ENCODE peak calls at places on chromosomes 13 and 19, in four cellular contexts. G, F, J and V are unnamed samples.

GRCh38 chr19:55545443-55545842 is at the start of gene SBK3:
- DNase-seq in G (no peak), F (no peak), J (no peak), V (no peak)

GRCh38 chr13:99931462-99931861 is 40.1 kb downstream of the ZIC5 start:
- DNase-seq in G (no peak), F (no peak), J (no peak), V (no peak)

GRCh38 chr13:71786815-71787214 is 80.2 kb downstream of the DACH1 start:
- DNase-seq in G (no peak), F (no peak), J (no peak), V (no peak)

GRCh38 chr19:34430738-34431625 is 2.8 kb downstream of the UBA2 start:
- DNase-seq in G (no peak), F (peak), J (peak), V (peak)

GRCh38 chr19:51607920-51608562 is 22.2 kb downstream of the SIGLEC5 start:
- DNase-seq in G (peak), F (no peak), J (no peak), V (peak)

GRCh38 chr19:633068-633785 is at the start of gene POLRMT:
- DNase-seq in G (peak), F (peak), J (peak), V (peak)

GRCh38 chr19:38035515-38036495 is 128.8 kb downstream of the SIPA1L3 start:
- DNase-seq in G (no peak), F (no peak), J (no peak), V (no peak)

GRCh38 chr19:31983647-31984046 is 361.8 kb upstream of the ZNF507 start:
- DNase-seq in G (no peak), F (no peak), J (no peak), V (no peak)

GRCh38 chr13:37058801-37059135 is 720 bp downstream of the SUPT20H start:
- DNase-seq in G (no peak), F (no peak), J (peak), V (peak)

GRCh38 chr13:113064534-113065405 is 40.8 kb upstream of the F7 start:
- DNase-seq in G (no peak), F (no peak), J (no peak), V (no peak)

GRCh38 chr19:49149652-49150105 is 5.5 kb downstream of the HRC start:
- DNase-seq in G (peak), F (no peak), J (peak), V (peak)